ENCODE peak calls at places on chromosomes 2 and 18, in nine cellular contexts. V, T, H, B, Y, Q, X, N and S are unnamed samples.

GRCh38 chr18:13563390-13563805 is 163.0 kb downstream of the FAM210A start:
- DNase-seq in V (peak; percentile 54), T (no peak), H (no peak), B (no peak), Y (no peak), Q (no peak), X (no peak), N (peak; percentile 68), S (no peak)

GRCh38 chr2:161373939-161374338 is 42.2 kb upstream of the TBR1 start:
- DNase-seq in V (no peak), T (no peak), H (no peak), B (peak; percentile 17), Y (no peak), Q (no peak), X (peak; percentile 43), N (no peak), S (no peak)

GRCh38 chr18:40041951-40042350 is 1913.1 kb upstream of the PIK3C3 start:
- DNase-seq in V (no peak), T (peak; percentile 34), H (no peak), B (no peak), Y (no peak), Q (no peak), X (no peak), N (no peak), S (no peak)

GRCh38 chr2:52639692-52640091 is 1127.9 kb upstream of the CHAC2 start:
- DNase-seq in V (no peak), T (no peak), H (no peak), B (peak; percentile 6), Y (no peak), Q (no peak), X (no peak), N (no peak), S (no peak)

GRCh38 chr2:16055848-16056580 is 115.7 kb downstream of the MYCN start:
- DNase-seq in V (peak; percentile 79), T (no peak), H (no peak), B (no peak), Y (no peak), Q (no peak), X (no peak), N (no peak), S (no peak)

GRCh38 chr2:47903781-47904447 is 2.4 kb downstream of the FBXO11 start:
- DNase-seq in V (peak; percentile 12), T (no peak), H (no peak), B (no peak), Y (no peak), Q (no peak), X (no peak), N (no peak), S (no peak)

GRCh38 chr2:142280846-142281245 is 150.0 kb upstream of the LRP1B start:
- DNase-seq in V (no peak), T (no peak), H (no peak), B (no peak), Y (no peak), Q (no peak), X (no peak), N (no peak), S (no peak)

GRCh38 chr2:8217366-8218125 is 464.3 kb upstream of the ID2 start:
- DNase-seq in V (no peak), T (no peak), H (no peak), B (no peak), Y (no peak), Q (no peak), X (no peak), N (no peak), S (no peak)

GRCh38 chr18:36441426-36441870 is 143.9 kb downstream of the FHOD3 start:
- DNase-seq in V (no peak), T (no peak), H (no peak), B (peak; percentile 20), Y (no peak), Q (no peak), X (peak; percentile 20), N (no peak), S (no peak)

GRCh38 chr2:27809761-27810241 is 38.3 kb downstream of the MRPL33 start:
- DNase-seq in V (peak; percentile 75), T (no peak), H (peak; percentile 93), B (peak; percentile 88), Y (no peak), Q (no peak), X (peak; percentile 92), N (no peak), S (no peak)

GRCh38 chr2:236112466-236112865 is 55.7 kb downstream of the GBX2 start:
- DNase-seq in V (no peak), T (no peak), H (no peak), B (no peak), Y (no peak), Q (no peak), X (no peak), N (no peak), S (no peak)

GRCh38 chr2:222239091-222239490 is 59.7 kb downstream of the PAX3 start:
- DNase-seq in V (no peak), T (no peak), H (no peak), B (no peak), Y (no peak), Q (no peak), X (no peak), N (no peak), S (no peak)

GRCh38 chr18:51153659-51154371 is 43.7 kb downstream of the MEX3C start:
- DNase-seq in V (no peak), T (no peak), H (no peak), B (no peak), Y (no peak), Q (no peak), X (no peak), N (no peak), S (no peak)

GRCh38 chr2:195320416-195320973 is 336.5 kb upstream of the SLC39A10 start:
- DNase-seq in V (no peak), T (no peak), H (no peak), B (peak; percentile 4), Y (no peak), Q (no peak), X (no peak), N (no peak), S (no peak)

GRCh38 chr18:3012306-3012919 is 531 bp downstream of the LPIN2 start:
- DNase-seq in V (peak; percentile 22), T (peak; percentile 50), H (no peak), B (peak; percentile 57), Y (peak; percentile 82), Q (peak; percentile 26), X (peak; percentile 21), N (peak; percentile 80), S (peak; percentile 60)

GRCh38 chr2:30666307-30666874 is 140.9 kb downstream of the CAPN13 start:
- DNase-seq in V (peak; percentile 41), T (peak; percentile 21), H (no peak), B (peak; percentile 93), Y (no peak), Q (no peak), X (peak; percentile 98), N (peak; percentile 66), S (peak; percentile 37)

GRCh38 chr18:13627639-13628038 is 98.7 kb downstream of the FAM210A start:
- DNase-seq in V (no peak), T (no peak), H (no peak), B (no peak), Y (no peak), Q (no peak), X (no peak), N (no peak), S (no peak)

GRCh38 chr2:158690823-158691222 is 104.3 kb upstream of the DAPL1 start:
- DNase-seq in V (no peak), T (no peak), H (no peak), B (no peak), Y (no peak), Q (no peak), X (no peak), N (no peak), S (no peak)

GRCh38 chr2:128636802-128637147 is 318.1 kb upstream of the HS6ST1 start:
- DNase-seq in V (no peak), T (peak; percentile 28), H (no peak), B (no peak), Y (no peak), Q (no peak), X (no peak), N (peak; percentile 28), S (no peak)

GRCh38 chr2:99403084-99403483 is 65.9 kb downstream of the EIF5B start:
- DNase-seq in V (no peak), T (no peak), H (no peak), B (no peak), Y (no peak), Q (no peak), X (peak; percentile 27), N (no peak), S (no peak)

GRCh38 chr2:61282104-61282590 is 120.2 kb downstream of the C2orf74 start:
- DNase-seq in V (no peak), T (no peak), H (no peak), B (no peak), Y (no peak), Q (no peak), X (no peak), N (no peak), S (no peak)

GRCh38 chr2:56671973-56672569 is 488.3 kb downstream of the CCDC85A start:
- DNase-seq in V (no peak), T (peak; percentile 27), H (no peak), B (no peak), Y (no peak), Q (no peak), X (no peak), N (no peak), S (no peak)

GRCh38 chr2:161223139-161223732 is 63.0 kb downstream of the TANK start:
- DNase-seq in V (peak; percentile 88), T (no peak), H (peak; percentile 67), B (peak; percentile 66), Y (no peak), Q (no peak), X (peak; percentile 26), N (no peak), S (no peak)

GRCh38 chr18:4016391-4017049 is 438.6 kb downstream of the DLGAP1 start:
- DNase-seq in V (no peak), T (peak; percentile 26), H (no peak), B (no peak), Y (no peak), Q (no peak), X (no peak), N (no peak), S (no peak)

GRCh38 chr2:56015631-56016251 is 92.2 kb upstream of the EFEMP1 start:
- DNase-seq in V (no peak), T (no peak), H (no peak), B (no peak), Y (no peak), Q (no peak), X (no peak), N (no peak), S (no peak)

GRCh38 chr2:52936029-52936428 is 831.6 kb upstream of the CHAC2 start:
- DNase-seq in V (no peak), T (no peak), H (no peak), B (peak; percentile 44), Y (no peak), Q (no peak), X (peak; percentile 7), N (no peak), S (no peak)

GRCh38 chr2:127733816-127734537 is 32.7 kb downstream of the SFT2D3 start:
- DNase-seq in V (no peak), T (no peak), H (no peak), B (peak; percentile 25), Y (no peak), Q (no peak), X (no peak), N (no peak), S (no peak)

GRCh38 chr2:203763425-203764272 is 57.2 kb downstream of the CD28 start:
- DNase-seq in V (no peak), T (no peak), H (no peak), B (no peak), Y (no peak), Q (no peak), X (no peak), N (no peak), S (no peak)

GRCh38 chr2:7773362-7773973 is 856.3 kb downstream of the RNF144A start:
- DNase-seq in V (peak; percentile 97), T (no peak), H (peak; percentile 96), B (no peak), Y (no peak), Q (no peak), X (no peak), N (no peak), S (no peak)